ENCODE peak calls at places on chromosomes 6 and 20, in nine cellular contexts. E is body of pancreas, V is epithelial cell of esophagus, F is A549, W is AG04450, Y is transverse colon, R is endodermal cell, H is HFF-Myc, B is psoas muscle. L is an unnamed sample.

GRCh38 chr6:15872252-15873103 is 209.7 kb upstream of the DTNBP1 start:
- DNase-seq in E (no peak), H (no peak), V (no peak), F (no peak), R (no peak), W (no peak), B (no peak), Y (no peak), L (no peak)

GRCh38 chr6:124961784-124962611 is at the start of gene RNF217:
- DNase-seq in Y (peak), H (no peak), B (peak), V (peak), E (peak), F (peak), R (peak), W (no peak), L (no peak)

GRCh38 chr6:25138024-25138696 is 141.0 kb upstream of the CARMIL1 start:
- DNase-seq in B (peak), F (peak), W (peak), E (peak), R (no peak), V (peak), Y (peak), H (peak), L (peak)

GRCh38 chr6:144262470-144263369 is 22.4 kb upstream of the UTRN start:
- DNase-seq in H (no peak), W (no peak), F (no peak), B (no peak), E (peak), V (peak), R (no peak), Y (peak), L (no peak)

GRCh38 chr6:157023958-157024357 is 246.8 kb downstream of the ARID1B start:
- DNase-seq in W (no peak), B (no peak), V (no peak), H (no peak), E (no peak), R (no peak), F (no peak), Y (no peak), L (no peak)

GRCh38 chr6:9139762-9140161 is 704.4 kb upstream of the SLC35B3 start:
- DNase-seq in E (no peak), F (no peak), R (no peak), Y (no peak), V (peak), W (peak), B (no peak), H (peak), L (peak)

GRCh38 chr6:40343318-40343886 is 243.8 kb downstream of the LRFN2 start:
- DNase-seq in E (no peak), H (no peak), Y (no peak), W (no peak), V (no peak), F (no peak), R (no peak), B (no peak), L (no peak)

GRCh38 chr20:63149531-63150207 is 66.3 kb downstream of the YTHDF1 start:
- DNase-seq in R (no peak), V (no peak), W (no peak), H (no peak), Y (no peak), B (no peak), F (no peak), E (no peak), L (no peak)

GRCh38 chr6:135230702-135231468 is 49.8 kb downstream of the MYB start:
- DNase-seq in R (no peak), Y (no peak), H (no peak), V (no peak), E (no peak), W (no peak), F (no peak), B (no peak), L (no peak)

GRCh38 chr6:44932651-44933091 is 395.5 kb upstream of the RUNX2 start:
- DNase-seq in H (no peak), R (no peak), Y (no peak), E (no peak), V (no peak), F (no peak), B (no peak), W (no peak), L (no peak)

GRCh38 chr6:169132361-169132895 is 121.2 kb downstream of the THBS2 start:
- DNase-seq in W (no peak), V (no peak), B (no peak), F (no peak), E (no peak), H (no peak), Y (no peak), R (no peak), L (no peak)

GRCh38 chr6:22146581-22147468 is 150.0 kb downstream of the PRL start:
- DNase-seq in V (peak), R (peak), W (no peak), H (no peak), B (no peak), Y (no peak), E (no peak), F (no peak), L (no peak)
- H3K4me3 ChIP-seq in V (no peak), R (no peak), W (peak), H (peak), B (peak), Y (peak), E (no peak), F (no peak), L (no peak)

DNA sequence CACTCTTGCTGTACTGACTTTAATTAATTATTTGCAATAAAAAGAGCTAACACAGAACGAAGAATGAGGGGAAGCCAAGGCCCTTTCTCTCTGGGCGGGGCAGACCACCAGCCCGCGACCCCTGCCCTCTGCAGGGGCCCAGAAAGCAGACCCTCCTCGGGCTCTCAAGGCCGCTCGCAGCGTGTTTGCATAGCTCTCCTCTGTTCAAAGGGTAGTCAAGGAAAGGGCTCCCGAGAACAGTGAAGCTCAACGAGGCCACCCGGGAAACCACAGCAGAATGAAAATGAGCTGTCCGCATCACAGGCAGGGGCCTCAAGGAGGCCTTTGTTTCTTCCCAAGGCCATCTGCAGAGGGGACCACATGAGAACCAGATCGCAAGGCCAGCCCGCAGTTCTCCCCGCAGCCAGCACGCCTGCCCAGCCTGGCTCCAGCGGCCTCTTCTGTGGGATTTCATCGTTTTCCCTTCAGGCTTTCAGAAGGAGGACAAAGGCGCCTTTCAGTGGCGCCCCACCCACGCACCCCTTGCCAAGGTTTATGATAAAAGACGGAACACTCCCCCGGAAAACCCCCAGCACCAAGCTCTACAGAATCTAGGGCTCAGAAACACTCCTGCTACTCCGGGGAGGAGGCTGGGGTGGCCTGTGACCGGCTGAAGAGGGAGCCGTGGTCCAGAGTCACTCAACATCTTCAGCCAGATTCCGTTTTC is 25.3 kb downstream of the ACSS1 start:
- DNase-seq in E (peak), B (peak), F (no peak), Y (peak), W (no peak), H (no peak), V (no peak), R (peak), L (no peak)
- H3K4me3 ChIP-seq in E (no peak), B (no peak), F (no peak), Y (no peak), W (no peak), H (no peak), V (no peak), R (no peak), L (no peak)

GRCh38 chr6:33391278-33392167 is at the start of gene KIFC1:
- DNase-seq in R (peak), V (peak), E (peak), B (peak), F (peak), W (peak), H (peak), Y (peak), L (peak)
- H3K4me3 ChIP-seq in R (peak), V (peak), E (no peak), B (peak), F (peak), W (peak), H (peak), Y (peak), L (peak)

DNA sequence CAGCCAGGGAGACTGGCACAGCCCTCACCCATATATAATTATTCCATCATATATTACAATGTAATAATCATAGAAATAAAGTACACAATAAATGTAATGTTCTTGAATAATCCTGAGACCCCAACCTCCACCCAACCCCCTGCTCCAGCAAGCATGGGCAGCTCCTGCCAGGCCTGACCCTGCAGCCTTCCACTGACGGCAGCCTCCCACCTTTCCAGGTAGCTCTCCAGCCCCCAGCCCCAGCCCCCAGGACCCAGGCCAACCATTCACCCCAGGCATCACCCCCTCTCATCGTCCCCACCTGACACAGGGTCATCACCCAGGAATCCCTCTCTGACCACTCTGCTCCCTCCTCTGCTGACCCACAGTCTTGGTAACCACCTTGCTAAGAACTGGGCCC is 14.6 kb downstream of the TFEB start:
- DNase-seq in R (no peak), F (no peak), W (no peak), Y (no peak), E (no peak), H (no peak), V (no peak), B (no peak), L (no peak)
- H3K4me3 ChIP-seq in R (no peak), F (no peak), W (no peak), Y (no peak), E (no peak), H (no peak), V (no peak), B (no peak), L (no peak)

DNA sequence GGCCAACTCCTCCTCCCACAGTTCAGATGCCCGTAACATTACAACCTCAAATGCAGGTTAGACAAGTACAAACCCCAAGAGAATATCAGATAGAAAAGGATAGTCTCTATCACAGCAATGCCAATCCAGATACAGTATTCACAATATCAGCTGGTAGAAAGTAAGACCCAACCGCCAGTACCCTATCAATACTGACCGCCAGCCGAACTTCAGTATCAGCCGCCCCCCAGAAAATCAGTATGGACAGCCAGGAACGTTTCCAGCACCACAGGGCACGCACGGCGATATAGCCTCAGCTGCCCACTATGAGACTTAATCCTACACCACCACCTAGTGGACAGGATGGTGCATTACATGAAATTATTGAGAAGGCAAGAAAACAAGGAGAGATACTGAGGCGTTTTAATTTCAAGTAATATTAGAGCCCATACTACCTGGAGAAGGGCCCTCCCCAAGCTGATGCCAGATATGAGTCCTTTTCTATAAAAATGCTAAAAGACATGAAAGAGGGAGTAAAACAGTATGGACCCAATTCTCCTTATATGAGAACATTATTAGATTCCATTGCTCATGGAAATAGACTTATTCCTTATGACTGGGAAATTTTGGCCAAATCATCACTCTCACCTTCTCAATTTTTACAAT is 17.6 kb upstream of the EIF2S2 start:
- DNase-seq in W (peak), Y (peak), F (peak), V (peak), R (peak), B (peak), E (peak), H (peak), L (peak)
- H3K4me3 ChIP-seq in W (no peak), Y (no peak), F (peak), V (no peak), R (no peak), B (peak), E (no peak), H (no peak), L (peak)

GRCh38 chr20:60008130-60008808 is 50.0 kb downstream of the CDH26 start:
- DNase-seq in W (no peak), B (no peak), H (no peak), E (no peak), Y (no peak), V (no peak), R (no peak), F (no peak), L (no peak)

GRCh38 chr20:60007452-60007851 is 49.2 kb downstream of the CDH26 start:
- DNase-seq in F (no peak), Y (no peak), E (no peak), W (no peak), H (no peak), R (peak), B (no peak), V (no peak), L (no peak)

GRCh38 chr20:60009318-60009717 is 51.1 kb downstream of the CDH26 start:
- DNase-seq in B (no peak), W (no peak), F (no peak), H (no peak), Y (no peak), V (no peak), E (no peak), R (peak), L (no peak)

GRCh38 chr20:60003776-60004175 is 45.6 kb downstream of the CDH26 start:
- DNase-seq in H (no peak), E (no peak), Y (no peak), V (no peak), B (no peak), W (no peak), F (no peak), R (no peak), L (no peak)

GRCh38 chr20:60006261-60006660 is 48.0 kb downstream of the CDH26 start:
- DNase-seq in W (no peak), F (no peak), B (no peak), V (no peak), Y (no peak), H (no peak), R (no peak), E (no peak), L (no peak)
- H3K4me3 ChIP-seq in W (no peak), F (no peak), B (no peak), V (no peak), Y (no peak), H (no peak), R (no peak), E (no peak), L (no peak)

GRCh38 chr6:45971287-45971686 is 44.4 kb downstream of the CLIC5 start:
- DNase-seq in H (no peak), W (no peak), B (no peak), F (no peak), Y (no peak), E (no peak), R (no peak), V (no peak), L (no peak)

GRCh38 chr6:45969026-45969425 is 46.6 kb downstream of the CLIC5 start:
- DNase-seq in W (no peak), E (no peak), R (no peak), H (no peak), Y (peak), B (no peak), V (no peak), F (no peak), L (no peak)

GRCh38 chr6:45972795-45973503 is 42.7 kb downstream of the CLIC5 start:
- DNase-seq in R (no peak), V (no peak), B (no peak), H (no peak), E (no peak), W (no peak), Y (no peak), F (no peak), L (no peak)

GRCh38 chr6:45969883-45970282 is 45.8 kb downstream of the CLIC5 start:
- DNase-seq in B (no peak), W (no peak), E (no peak), R (no peak), F (no peak), V (no peak), H (no peak), Y (no peak), L (no peak)

DNA sequence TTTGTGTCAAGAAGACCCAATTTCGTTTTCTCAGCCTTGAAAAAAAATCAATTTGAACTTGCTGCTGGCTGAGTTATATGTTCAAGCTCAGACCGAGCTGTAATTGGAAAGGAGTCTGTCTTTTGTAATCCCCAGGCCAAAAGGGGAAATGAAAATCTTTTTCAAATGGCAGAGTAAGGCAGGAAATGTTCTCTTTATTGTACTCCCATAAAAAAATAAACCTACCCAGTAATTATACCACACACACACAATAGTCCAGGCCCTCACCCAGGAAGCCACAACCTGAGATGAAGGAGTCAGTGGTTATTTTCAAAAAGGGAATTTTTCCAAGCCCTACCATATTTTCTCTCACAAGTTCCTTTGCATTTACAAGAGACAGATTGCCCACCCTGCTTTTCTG is 45.3 kb downstream of the CLIC5 start:
- DNase-seq in Y (peak), E (no peak), B (no peak), H (no peak), W (no peak), R (no peak), V (no peak), F (no peak), L (no peak)
- H3K4me3 ChIP-seq in Y (peak), E (no peak), B (no peak), H (no peak), W (no peak), R (no peak), V (no peak), F (no peak), L (no peak)

DNA sequence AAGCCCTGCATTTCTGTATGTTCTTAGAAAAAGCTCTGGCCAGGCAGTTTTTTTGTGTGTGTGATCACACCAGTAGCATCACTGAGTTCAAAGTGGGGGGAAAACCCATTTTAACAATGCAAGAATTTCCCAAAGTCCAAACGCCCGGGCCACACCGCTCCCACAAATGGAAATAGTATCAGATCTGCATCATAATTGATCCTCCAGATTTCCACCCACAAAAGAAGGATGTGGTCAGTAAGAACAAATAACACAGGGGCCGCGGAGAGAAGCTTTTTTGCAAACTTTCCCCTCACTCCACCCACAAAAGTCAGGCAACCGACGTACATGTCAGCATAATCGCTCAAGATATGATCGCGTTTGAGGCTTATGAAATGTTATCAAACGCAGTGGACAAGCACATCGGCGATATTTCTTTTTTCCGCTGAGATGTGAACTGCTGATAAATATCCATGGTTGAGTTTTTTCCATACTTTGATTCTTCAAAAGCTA is 143.7 kb downstream of the ZFP64 start:
- DNase-seq in R (peak), B (no peak), F (no peak), H (no peak), Y (no peak), W (no peak), E (no peak), V (no peak), L (no peak)
- H3K4me3 ChIP-seq in R (peak), B (no peak), F (no peak), H (no peak), Y (no peak), W (peak), E (no peak), V (no peak), L (no peak)

L was measured in Panc1.